ENCODE peak calls at places on chromosomes 6 and 20, in seven cellular contexts. I is psoas muscle, T is left ventricle myocardium inferior, S is GM13977, N is spleen, G is brain microvascular endothelial cell, Z is neural crest cell. Y is an unnamed sample.
A peak's percentile ranks its signal among the peaks of the same experiment; 100 is the strongest.

GRCh38 chr20:57513199-57513598 is 11.7 kb downstream of the CTCFL start:
- DNase-seq in I (no peak), T (no peak), S (no peak), N (no peak), G (no peak), Z (no peak), Y (no peak)

GRCh38 chr6:4804095-4804494 is 27.9 kb downstream of the CDYL start:
- DNase-seq in I (no peak), T (no peak), S (no peak), N (no peak), G (peak; percentile 39), Z (no peak), Y (no peak)

GRCh38 chr20:17615645-17616479 is 46.0 kb downstream of the DSTN start:
- DNase-seq in I (peak; percentile 53), T (no peak), S (peak; percentile 5), N (peak; percentile 76), G (no peak), Z (no peak), Y (no peak)

GRCh38 chr6:72621243-72622093 is at the start of gene KCNQ5:
- DNase-seq in I (peak; percentile 70), T (no peak), S (peak; percentile 65), N (peak; percentile 85), G (no peak), Z (peak; percentile 3), Y (no peak)

GRCh38 chr6:26086214-26086613 is 1.0 kb upstream of the HFE start:
- DNase-seq in I (no peak), T (no peak), S (no peak), N (no peak), G (no peak), Z (no peak), Y (no peak)

GRCh38 chr6:152246554-152247337 is 390.4 kb downstream of the SYNE1 start:
- DNase-seq in I (no peak), T (no peak), S (no peak), N (no peak), G (peak; percentile 13), Z (no peak), Y (no peak)

GRCh38 chr6:72649032-72649984 is 27.4 kb downstream of the KCNQ5 start:
- DNase-seq in I (no peak), T (no peak), S (no peak), N (no peak), G (peak; percentile 85), Z (no peak), Y (peak; percentile 62)

GRCh38 chr6:41643899-41644269 is 5.6 kb downstream of the MDFI start:
- DNase-seq in I (no peak), T (no peak), S (no peak), N (peak; percentile 54), G (no peak), Z (no peak), Y (no peak)

GRCh38 chr6:152170702-152171667 is 363.5 kb downstream of the ESR1 start:
- DNase-seq in I (no peak), T (no peak), S (peak; percentile 60), N (no peak), G (peak; percentile 94), Z (no peak), Y (peak; percentile 62)

GRCh38 chr20:49037962-49038387 is 8.1 kb upstream of the CSE1L start:
- DNase-seq in I (no peak), T (no peak), S (no peak), N (no peak), G (peak; percentile 6), Z (no peak), Y (no peak)

GRCh38 chr6:27579973-27580372 is 107.1 kb upstream of the ZNF184 start:
- DNase-seq in I (no peak), T (no peak), S (no peak), N (no peak), G (no peak), Z (no peak), Y (no peak)

GRCh38 chr6:43299338-43300293 is 1.6 kb downstream of the SLC22A7 start:
- DNase-seq in I (no peak), T (no peak), S (peak; percentile 13), N (no peak), G (no peak), Z (no peak), Y (no peak)
- TF ChIP-seq CTCF in I (no peak), T (no peak), S (no peak), N (no peak), G (no peak), Z (no peak), Y (no peak)

GRCh38 chr6:96521625-96522468 is at the start of gene UFL1:
- DNase-seq in I (peak; percentile 97), T (peak; percentile 96), S (peak; percentile 83), N (peak; percentile 99), G (peak; percentile 91), Z (peak; percentile 83), Y (peak; percentile 56)
- TF ChIP-seq CTCF in I (no peak), T (no peak), S (no peak), N (peak; percentile 51), G (no peak), Z (no peak), Y (peak; percentile 18)

DNA sequence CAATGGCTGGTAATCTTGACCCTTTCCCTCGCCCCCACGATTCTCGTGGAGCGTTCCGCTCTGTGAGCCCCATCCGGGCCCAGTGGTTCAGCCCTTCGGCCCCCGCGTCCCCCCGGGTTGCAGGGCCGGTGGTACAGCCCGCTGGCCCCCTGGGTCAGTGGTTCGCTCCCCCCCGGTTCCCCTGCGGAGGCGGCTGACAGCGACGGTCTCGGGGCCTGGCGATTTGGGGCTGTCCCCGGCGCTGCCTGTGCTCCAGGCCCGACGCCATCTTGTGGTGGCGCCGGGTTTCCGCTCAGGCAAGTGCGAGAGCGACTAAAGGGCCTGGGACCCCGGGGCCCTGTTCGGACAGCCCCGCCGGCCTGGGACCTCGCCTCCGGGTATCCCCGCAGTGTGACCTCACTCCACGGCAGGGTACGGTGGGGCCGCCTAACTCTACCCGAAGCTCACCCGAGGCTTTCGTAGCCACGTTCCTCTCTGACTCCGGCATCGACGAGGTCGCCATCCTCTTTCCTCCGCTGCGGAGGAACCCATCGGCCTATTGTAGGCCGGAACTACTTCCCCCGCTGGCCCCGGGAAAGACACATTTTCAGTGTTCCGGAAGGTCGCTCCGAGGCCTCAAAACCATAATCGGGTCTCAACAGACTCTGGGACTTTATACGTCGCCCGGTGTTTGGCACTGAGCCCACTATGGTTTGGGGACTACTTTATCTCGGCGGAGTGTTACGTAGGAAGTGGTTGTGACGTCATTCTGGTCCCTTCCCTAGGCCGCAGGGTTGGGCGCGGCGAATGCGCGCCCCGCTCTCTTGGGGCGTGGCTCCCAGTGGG is at the start of gene ZNF335:
- DNase-seq in I (peak; percentile 99), T (peak; percentile 96), S (peak; percentile 99), N (peak; percentile 99), G (peak; percentile 90), Z (peak; percentile 95), Y (peak; percentile 87)
- TF ChIP-seq CTCF in I (peak; percentile 49), T (peak; percentile 54), S (no peak), N (peak; percentile 58), G (peak; percentile 27), Z (no peak), Y (no peak)

GRCh38 chr6:29710281-29710941 is 12.8 kb upstream of the HLA-F start:
- DNase-seq in I (no peak), T (no peak), S (no peak), N (no peak), G (no peak), Z (no peak), Y (no peak)

GRCh38 chr6:29709178-29709576 is 14.1 kb upstream of the HLA-F start:
- DNase-seq in I (no peak), T (no peak), S (no peak), N (no peak), G (no peak), Z (no peak), Y (no peak)

GRCh38 chr6:29708432-29709177 is 14.6 kb upstream of the HLA-F start:
- DNase-seq in I (no peak), T (no peak), S (no peak), N (no peak), G (no peak), Z (no peak), Y (no peak)

GRCh38 chr6:29702519-29703103 is 20.6 kb upstream of the HLA-F start:
- DNase-seq in I (peak; percentile 81), T (peak; percentile 33), S (peak; percentile 53), N (peak; percentile 94), G (peak; percentile 31), Z (peak; percentile 73), Y (no peak)

DNA sequence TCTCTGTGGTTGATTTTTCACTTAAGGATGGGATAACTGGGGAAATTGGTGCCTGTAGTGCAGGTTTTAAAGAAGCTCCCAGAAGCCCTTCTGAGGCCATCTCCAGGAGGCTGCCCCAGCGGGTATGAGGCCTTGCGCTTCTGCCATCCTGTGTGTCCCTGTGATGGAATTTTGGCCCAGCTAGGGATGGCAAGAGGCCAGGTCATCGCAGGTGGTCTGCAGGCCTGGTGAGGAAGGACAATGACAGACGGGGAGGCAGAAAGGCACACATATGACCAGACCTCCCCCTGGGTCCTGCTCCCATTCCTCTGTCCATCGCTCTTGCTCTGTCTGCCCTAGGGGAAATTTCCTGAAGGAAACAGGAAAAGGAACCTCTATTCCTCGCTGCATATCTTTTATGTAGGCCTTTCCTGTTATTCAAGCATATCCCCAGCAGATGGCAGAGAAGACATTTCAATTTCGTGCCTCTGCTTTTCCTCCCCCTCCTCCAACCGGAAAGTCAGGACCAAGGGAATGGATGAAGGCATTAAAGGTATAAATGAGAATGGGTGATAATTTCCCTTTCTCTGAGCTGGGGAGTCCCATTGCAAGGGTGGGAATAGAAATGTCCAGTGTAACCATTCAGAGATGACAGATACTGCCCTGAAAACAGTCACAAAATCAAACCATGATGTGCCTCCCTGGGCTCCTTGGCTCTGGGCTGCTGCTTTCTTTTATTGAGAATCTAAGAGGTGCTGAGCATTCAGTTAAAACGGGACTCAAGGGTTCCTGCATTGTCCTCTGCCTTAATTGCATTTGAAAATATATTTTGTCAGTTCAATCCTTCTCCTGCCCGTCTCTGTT is 17.6 kb upstream of the HLA-F start:
- DNase-seq in I (no peak), T (no peak), S (no peak), N (no peak), G (no peak), Z (no peak), Y (peak; percentile 13)
- TF ChIP-seq CTCF in I (peak; percentile 46), T (peak; percentile 75), S (peak; percentile 59), N (peak; percentile 74), G (peak; percentile 50), Z (peak; percentile 72), Y (peak; percentile 62)

GRCh38 chr6:37624121-37624520 is 73.6 kb downstream of the MDGA1 start:
- DNase-seq in I (peak; percentile 32), T (no peak), S (no peak), N (no peak), G (no peak), Z (no peak), Y (no peak)

GRCh38 chr6:37622639-37623038 is 75.0 kb downstream of the MDGA1 start:
- DNase-seq in I (no peak), T (no peak), S (peak; percentile 60), N (no peak), G (no peak), Z (no peak), Y (no peak)

GRCh38 chr6:37625591-37626374 is 71.9 kb downstream of the MDGA1 start:
- DNase-seq in I (peak; percentile 32), T (no peak), S (no peak), N (no peak), G (no peak), Z (no peak), Y (no peak)

GRCh38 chr6:37624606-37625574 is 72.8 kb downstream of the MDGA1 start:
- DNase-seq in I (peak; percentile 15), T (peak; percentile 58), S (no peak), N (peak; percentile 87), G (no peak), Z (no peak), Y (no peak)

GRCh38 chr6:37623666-37624065 is 74.0 kb downstream of the MDGA1 start:
- DNase-seq in I (peak; percentile 1), T (no peak), S (no peak), N (no peak), G (no peak), Z (no peak), Y (no peak)
- TF ChIP-seq CTCF in I (no peak), T (no peak), S (no peak), N (no peak), G (no peak), Z (no peak), Y (no peak)